ENCODE peak calls at places on chromosomes 6 and 20, in four cellular contexts. One of them, this sample, is unnamed.

GRCh38 chr20:63036266-63036665 is 29.5 kb upstream of the BHLHE23 start:
- DNase-seq in astrocyte: no peak
- DNase-seq in stomach: no peak
- DNase-seq in retinal pigment epithelial cell: no peak
- DNase-seq in this sample: no peak

GRCh38 chr20:63232235-63233060 is 3.3 kb upstream of the BIRC7 start:
- DNase-seq in astrocyte: peak
- DNase-seq in stomach: no peak
- DNase-seq in retinal pigment epithelial cell: peak
- DNase-seq in this sample: no peak

GRCh38 chr20:61738601-61739069 is 327.0 kb downstream of the TAF4 start:
- DNase-seq in astrocyte: no peak
- DNase-seq in stomach: no peak
- DNase-seq in retinal pigment epithelial cell: no peak
- DNase-seq in this sample: no peak

GRCh38 chr20:51918561-51918960 is 116.2 kb upstream of the SALL4 start:
- DNase-seq in astrocyte: no peak
- DNase-seq in stomach: no peak
- DNase-seq in retinal pigment epithelial cell: no peak
- DNase-seq in this sample: no peak

GRCh38 chr20:59735917-59736316 is 131.6 kb downstream of the PHACTR3 start:
- DNase-seq in astrocyte: no peak
- DNase-seq in stomach: no peak
- DNase-seq in retinal pigment epithelial cell: no peak
- DNase-seq in this sample: no peak

GRCh38 chr6:42269553-42269952 is 51.9 kb upstream of the MRPS10 start:
- DNase-seq in astrocyte: no peak
- DNase-seq in stomach: peak
- DNase-seq in retinal pigment epithelial cell: no peak
- DNase-seq in this sample: no peak

GRCh38 chr6:43334466-43335095 is 26.0 kb upstream of the CRIP3 start:
- DNase-seq in astrocyte: peak
- DNase-seq in stomach: no peak
- DNase-seq in retinal pigment epithelial cell: peak
- DNase-seq in this sample: no peak

GRCh38 chr20:10565191-10565921 is 108.4 kb downstream of the JAG1 start:
- DNase-seq in astrocyte: peak
- DNase-seq in stomach: no peak
- DNase-seq in retinal pigment epithelial cell: no peak
- DNase-seq in this sample: no peak

GRCh38 chr6:54238407-54238806 is 69.8 kb upstream of the TINAG start:
- DNase-seq in astrocyte: peak
- DNase-seq in stomach: no peak
- DNase-seq in retinal pigment epithelial cell: no peak
- DNase-seq in this sample: no peak

GRCh38 chr6:113301651-113302050 is 555.5 kb upstream of the MARCKS start:
- DNase-seq in astrocyte: no peak
- DNase-seq in stomach: no peak
- DNase-seq in retinal pigment epithelial cell: no peak
- DNase-seq in this sample: no peak

GRCh38 chr20:53080412-53080962 is 108.3 kb downstream of the TSHZ2 start:
- DNase-seq in astrocyte: no peak
- DNase-seq in stomach: no peak
- DNase-seq in retinal pigment epithelial cell: no peak
- DNase-seq in this sample: no peak

GRCh38 chr20:53077373-53078205 is 105.4 kb downstream of the TSHZ2 start:
- DNase-seq in astrocyte: peak
- DNase-seq in stomach: peak
- DNase-seq in retinal pigment epithelial cell: no peak
- DNase-seq in this sample: no peak

GRCh38 chr20:53079483-53079810 is 107.3 kb downstream of the TSHZ2 start:
- DNase-seq in astrocyte: no peak
- DNase-seq in stomach: no peak
- DNase-seq in retinal pigment epithelial cell: no peak
- DNase-seq in this sample: no peak

GRCh38 chr20:53079883-53080282 is 107.7 kb downstream of the TSHZ2 start:
- DNase-seq in astrocyte: no peak
- DNase-seq in stomach: no peak
- DNase-seq in retinal pigment epithelial cell: no peak
- DNase-seq in this sample: no peak

DNA sequence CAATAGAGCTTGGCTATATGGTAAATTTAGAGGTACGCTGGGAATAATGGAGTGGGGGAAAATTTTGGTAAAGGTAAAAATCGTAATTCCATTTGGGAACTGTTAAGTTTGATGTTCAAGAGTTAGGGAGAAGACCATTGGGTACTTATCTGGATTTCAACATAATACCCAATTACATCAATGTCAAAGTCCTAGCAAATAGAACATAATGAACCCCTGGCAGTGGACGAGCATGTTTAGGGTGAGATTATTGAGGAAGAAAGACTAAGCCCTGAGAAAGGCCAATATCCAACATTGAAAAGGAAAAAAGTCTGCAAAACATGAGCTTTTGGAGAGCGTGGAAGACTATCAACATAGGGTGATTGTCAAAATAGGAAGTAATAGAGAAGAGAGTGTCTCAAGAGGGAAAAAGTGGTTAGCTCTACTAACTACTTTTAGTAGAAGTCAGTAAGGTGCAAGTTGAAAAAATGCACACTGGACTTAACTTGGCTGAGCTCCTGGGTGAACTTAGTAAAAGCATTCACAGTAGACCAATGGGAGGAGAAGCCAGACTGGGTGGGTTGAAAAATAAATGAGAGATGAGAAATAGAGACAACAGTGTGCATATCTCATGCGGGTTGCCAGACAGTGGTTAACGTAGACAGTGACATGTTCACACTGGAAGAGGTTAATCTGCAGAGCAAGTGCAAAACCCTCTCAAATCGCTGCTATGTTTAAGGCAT is 106.8 kb downstream of the TSHZ2 start:
- DNase-seq in astrocyte: peak
- DNase-seq in stomach: no peak
- DNase-seq in retinal pigment epithelial cell: no peak
- DNase-seq in this sample: no peak
- H3K4me3 ChIP-seq in astrocyte: no peak
- H3K4me3 ChIP-seq in stomach: no peak
- H3K4me3 ChIP-seq in retinal pigment epithelial cell: no peak
- H3K4me3 ChIP-seq in this sample: no peak

GRCh38 chr6:8100159-8100854 is 2.0 kb downstream of the EEF1E1 start:
- DNase-seq in astrocyte: no peak
- DNase-seq in stomach: no peak
- DNase-seq in retinal pigment epithelial cell: no peak
- DNase-seq in this sample: no peak
- H3K4me3 ChIP-seq in astrocyte: no peak
- H3K4me3 ChIP-seq in stomach: peak
- H3K4me3 ChIP-seq in retinal pigment epithelial cell: no peak
- H3K4me3 ChIP-seq in this sample: no peak

GRCh38 chr6:13157293-13157692 is 171.0 kb downstream of the TBC1D7 start:
- DNase-seq in astrocyte: no peak
- DNase-seq in stomach: no peak
- DNase-seq in retinal pigment epithelial cell: no peak
- DNase-seq in this sample: no peak
- H3K4me3 ChIP-seq in astrocyte: no peak
- H3K4me3 ChIP-seq in stomach: no peak
- H3K4me3 ChIP-seq in retinal pigment epithelial cell: no peak
- H3K4me3 ChIP-seq in this sample: no peak

DNA sequence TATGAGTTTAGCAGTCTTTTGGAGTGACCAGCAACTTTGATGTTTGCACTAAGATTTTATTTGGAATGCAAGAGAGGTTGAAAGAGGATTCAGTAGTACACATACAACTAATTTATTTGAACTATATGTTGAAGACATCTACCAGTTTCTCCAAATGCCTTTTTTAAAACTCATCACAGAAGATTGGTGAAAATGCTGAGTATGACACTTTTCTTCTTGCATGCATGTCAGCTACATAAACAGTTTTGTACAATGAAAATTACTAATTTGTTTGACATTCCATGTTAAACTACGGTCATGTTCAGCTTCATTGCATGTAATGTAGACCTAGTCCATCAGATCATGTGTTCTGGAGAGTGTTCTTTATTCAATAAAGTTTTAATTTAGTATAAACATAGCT is 13.9 kb downstream of the GJA1 start:
- DNase-seq in astrocyte: no peak
- DNase-seq in stomach: no peak
- DNase-seq in retinal pigment epithelial cell: no peak
- DNase-seq in this sample: no peak
- H3K4me3 ChIP-seq in astrocyte: no peak
- H3K4me3 ChIP-seq in stomach: no peak
- H3K4me3 ChIP-seq in retinal pigment epithelial cell: no peak
- H3K4me3 ChIP-seq in this sample: no peak

DNA sequence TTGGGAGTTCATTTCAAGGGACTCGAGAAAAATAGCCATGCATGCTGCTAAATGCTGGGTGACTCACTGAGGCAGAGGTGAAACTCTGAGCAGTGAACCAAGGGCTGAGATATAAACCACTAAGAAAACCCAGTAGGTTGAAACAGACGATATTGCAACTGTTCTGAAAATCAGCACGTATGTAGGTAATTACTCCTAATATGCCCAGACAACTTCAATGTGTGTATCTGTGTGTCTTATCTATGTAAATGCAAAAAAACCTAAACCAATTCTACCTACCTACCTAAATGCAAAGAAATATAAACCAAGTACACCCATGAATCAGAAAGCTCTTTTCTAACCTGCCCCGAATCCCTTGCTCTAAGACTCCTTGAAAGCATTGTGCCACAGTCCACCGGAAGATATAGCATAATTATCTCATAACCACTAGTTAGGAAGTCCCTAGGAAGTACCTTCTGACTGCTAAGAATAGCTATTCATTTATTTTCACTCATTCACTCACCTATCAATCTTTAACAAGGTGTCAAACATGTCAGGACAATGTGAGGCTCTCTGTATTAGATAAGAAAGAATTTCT is 458.7 kb upstream of the RUNX2 start:
- DNase-seq in astrocyte: no peak
- DNase-seq in stomach: no peak
- DNase-seq in retinal pigment epithelial cell: no peak
- DNase-seq in this sample: no peak
- H3K4me3 ChIP-seq in astrocyte: no peak
- H3K4me3 ChIP-seq in stomach: no peak
- H3K4me3 ChIP-seq in retinal pigment epithelial cell: no peak
- H3K4me3 ChIP-seq in this sample: no peak

DNA sequence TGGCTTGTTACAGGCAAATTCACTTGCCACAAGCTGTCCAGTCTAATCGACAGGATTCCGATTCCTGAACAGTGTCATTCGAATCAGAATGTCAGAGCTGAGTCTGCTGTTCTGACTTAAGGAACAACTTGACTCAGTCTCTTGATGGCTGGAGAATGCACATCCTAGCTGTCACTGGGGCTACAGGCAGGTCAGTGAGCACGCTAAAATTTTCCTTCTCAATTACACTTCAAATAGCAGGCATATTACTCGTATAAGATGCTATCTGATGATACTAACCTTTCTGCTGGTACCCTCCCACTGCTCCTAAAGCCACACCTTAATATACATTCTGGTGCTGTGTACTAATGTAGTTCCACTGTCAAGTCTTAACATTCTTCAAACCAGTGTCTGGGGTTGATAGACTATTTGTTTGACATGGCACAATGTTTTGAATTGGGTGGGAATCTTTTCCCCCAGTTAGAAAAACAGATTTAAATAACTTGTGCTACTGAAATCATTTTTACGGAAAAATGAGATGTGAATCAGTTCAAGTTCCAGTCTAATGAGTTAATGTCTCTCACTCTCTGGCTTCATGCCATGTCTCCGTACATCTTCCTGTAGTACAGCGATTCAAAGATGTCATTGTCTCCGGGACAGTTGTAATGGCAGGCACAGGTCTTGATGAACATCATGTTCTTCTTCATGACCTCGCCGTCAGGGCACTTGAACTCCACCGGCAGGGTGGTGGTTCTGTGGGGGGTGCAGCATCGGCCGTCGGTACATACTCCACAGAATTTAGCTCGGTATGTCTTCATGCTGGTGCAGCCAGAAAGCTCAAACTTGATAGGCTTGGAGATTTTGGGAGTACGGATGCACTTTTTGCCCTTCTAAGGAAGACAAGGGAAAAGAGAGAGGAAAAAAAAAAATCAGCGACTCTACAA is 2.2 kb downstream of the CCN2 start:
- DNase-seq in astrocyte: peak
- DNase-seq in stomach: no peak
- DNase-seq in retinal pigment epithelial cell: peak
- DNase-seq in this sample: no peak
- H3K4me3 ChIP-seq in astrocyte: peak
- H3K4me3 ChIP-seq in stomach: peak
- H3K4me3 ChIP-seq in retinal pigment epithelial cell: peak
- H3K4me3 ChIP-seq in this sample: peak

This sample was measured in lung.